ENCODE peak calls at places on chromosomes 13 and 19, in four cellular contexts. W is B cell, E is fibroblast of lung, A is glutamatergic neuron. N is an unnamed sample.

GRCh38 chr19:58513694-58514563 is 2.1 kb upstream of the SLC27A5 start:
- DNase-seq in W (peak; percentile 93), A (peak; percentile 98), E (peak; percentile 79), N (peak; percentile 92)

GRCh38 chr19:2648099-2648498 is 54.4 kb downstream of the GNG7 start:
- DNase-seq in A (no peak), E (no peak), W (no peak), N (no peak)

GRCh38 chr13:73918691-73919090 is 215.5 kb downstream of the KLF12 start:
- DNase-seq in E (no peak), A (no peak), W (no peak), N (no peak)

GRCh38 chr13:99558570-99559180 is 57.4 kb downstream of the TM9SF2 start:
- DNase-seq in E (peak; percentile 28), A (no peak), W (no peak), N (no peak)

GRCh38 chr19:48279747-48280146 is 9.9 kb downstream of the ZNF114 start:
- DNase-seq in A (no peak), W (no peak), E (no peak), N (no peak)

GRCh38 chr19:43318796-43319314 is 34.6 kb upstream of the CD177 start:
- DNase-seq in W (no peak), A (no peak), E (no peak), N (no peak)

GRCh38 chr19:2616741-2617392 is 85.6 kb downstream of the GNG7 start:
- DNase-seq in A (no peak), E (no peak), W (peak; percentile 50), N (no peak)

GRCh38 chr19:42129399-42130253 is 2.6 kb downstream of the POU2F2 start:
- DNase-seq in A (peak; percentile 67), W (peak; percentile 76), E (peak; percentile 45), N (peak; percentile 17)

GRCh38 chr13:106550570-106551135 is 15.2 kb upstream of the EFNB2 start:
- DNase-seq in E (no peak), A (no peak), W (no peak), N (no peak)

GRCh38 chr13:97122381-97122996 is 99.6 kb upstream of the MBNL2 start:
- DNase-seq in W (no peak), E (peak; percentile 80), A (no peak), N (peak; percentile 84)

GRCh38 chr19:18292460-18292809 is 11.0 kb upstream of the JUND start:
- DNase-seq in E (no peak), W (no peak), A (no peak), N (peak; percentile 86)

GRCh38 chr13:46605824-46606554 is 53.0 kb downstream of the LRCH1 start:
- DNase-seq in E (no peak), W (peak; percentile 27), A (no peak), N (no peak)

DNA sequence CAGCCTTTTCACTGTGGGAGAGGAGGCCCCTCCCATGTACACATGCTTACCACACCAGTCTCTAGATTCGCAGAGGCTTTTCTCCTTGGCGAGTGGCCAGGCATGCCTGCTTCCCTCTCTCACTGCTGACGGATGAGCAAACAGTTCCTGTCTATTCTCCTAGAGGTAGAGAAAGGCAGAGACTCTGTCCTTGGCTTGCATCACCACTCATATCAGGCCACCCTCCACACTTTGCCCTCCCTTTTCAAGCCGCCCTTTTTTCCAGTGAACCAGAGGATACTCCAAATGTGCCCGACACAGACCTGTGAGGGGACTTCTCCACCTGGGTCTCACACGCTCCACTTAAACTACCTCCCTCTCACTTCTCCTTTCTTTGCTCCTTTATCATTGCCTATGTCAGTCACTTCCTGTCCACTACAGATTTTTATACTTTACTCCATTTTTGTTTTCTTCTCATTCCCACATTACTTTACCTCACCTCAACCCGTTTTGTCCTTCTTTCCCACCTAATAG is 284.6 kb downstream of the DNAJC15 start:
- DNase-seq in A (no peak), E (peak; percentile 77), W (peak; percentile 45), N (peak; percentile 93)
- TF ChIP-seq CTCF in A (no peak), E (no peak), W (no peak), N (no peak)

GRCh38 chr19:38711726-38712153 is 32.5 kb downstream of the CAPN12 start:
- DNase-seq in E (peak; percentile 95), A (no peak), W (no peak), N (no peak)
- TF ChIP-seq CTCF in E (no peak), A (no peak), W (no peak), N (no peak)

DNA sequence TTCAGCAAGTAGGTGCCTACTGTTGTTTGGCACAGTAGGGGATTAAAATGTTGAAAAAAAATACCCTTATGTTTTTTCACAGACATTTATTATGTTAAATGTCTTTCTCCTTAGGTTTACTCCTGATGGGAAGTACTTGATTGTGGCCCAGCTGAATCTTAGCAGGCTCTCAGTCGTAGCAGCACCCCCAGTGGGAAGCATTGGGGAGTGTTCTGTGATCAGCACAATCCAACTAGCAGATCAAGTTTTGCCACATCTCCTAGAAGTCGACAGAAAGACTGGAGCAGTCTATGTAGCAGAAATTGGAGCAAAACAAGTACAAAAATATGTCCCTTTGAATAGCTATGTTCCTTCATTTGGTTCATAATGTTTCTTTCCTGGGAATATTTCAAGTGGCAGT is 9.3 kb downstream of the NHLRC3 start:
- DNase-seq in W (no peak), A (no peak), E (no peak), N (no peak)
- TF ChIP-seq CTCF in W (no peak), A (no peak), E (no peak), N (no peak)

GRCh38 chr19:40584007-40584406 is 7.3 kb downstream of the SHKBP1 start:
- DNase-seq in E (no peak), A (no peak), W (no peak), N (no peak)
- TF ChIP-seq CTCF in E (no peak), A (peak; percentile 26), W (no peak), N (peak; percentile 10)

GRCh38 chr13:112416647-112417046 is 40.5 kb downstream of the SPACA7 start:
- DNase-seq in A (no peak), E (no peak), W (no peak), N (no peak)

GRCh38 chr13:112417079-112417478 is 40.9 kb downstream of the SPACA7 start:
- DNase-seq in A (no peak), E (no peak), W (no peak), N (no peak)
- TF ChIP-seq CTCF in A (no peak), E (no peak), W (no peak), N (no peak)

GRCh38 chr19:39413903-39414608 is 1.6 kb downstream of the PLEKHG2 start:
- DNase-seq in E (no peak), W (peak; percentile 30), A (peak; percentile 73), N (no peak)
- TF ChIP-seq CTCF in E (peak; percentile 20), W (no peak), A (no peak), N (no peak)

N was measured in MCF 10A.